ENCODE peak calls at places on chromosomes 13 and 19, in four cellular contexts. J is body of pancreas; D is stimulated activated CD4-positive, alpha-beta T cell treated with anti-CD3 and anti-CD28 coated beads, Interleukin-15, amount 100 ng/mL, for 24 hours; A is T follicular helper cell. R is an unnamed sample.

GRCh38 chr13:94028234-94029145 is 451.0 kb downstream of the DCT start:
- DNase-seq in A (no peak), D (no peak), J (no peak), R (no peak)

GRCh38 chr19:2084993-2085720 is 11.0 kb downstream of the MOB3A start:
- DNase-seq in A (peak), J (peak), D (peak), R (peak)

GRCh38 chr19:42093505-42093904 is 17.5 kb downstream of the ZNF574 start:
- DNase-seq in J (no peak), D (no peak), A (no peak), R (no peak)

GRCh38 chr19:45577111-45577905 is 7.3 kb downstream of the OPA3 start:
- DNase-seq in J (peak), D (no peak), A (no peak), R (no peak)

GRCh38 chr13:98318263-98318878 is 141.3 kb upstream of the RNF113B start:
- DNase-seq in D (no peak), J (no peak), A (no peak), R (no peak)

GRCh38 chr13:103291693-103292572 is 225.7 kb upstream of the SLC10A2 start:
- DNase-seq in D (no peak), J (no peak), A (no peak), R (no peak)

GRCh38 chr13:29379281-29379680 is 216.2 kb downstream of the SLC7A1 start:
- DNase-seq in J (no peak), D (no peak), A (no peak), R (no peak)

GRCh38 chr19:40803857-40804782 is 5.1 kb downstream of the EGLN2 start:
- DNase-seq in D (peak), J (peak), A (peak), R (no peak)

GRCh38 chr13:46908511-46908910 is 11.7 kb upstream of the HTR2A start:
- DNase-seq in D (no peak), A (no peak), J (no peak), R (no peak)

GRCh38 chr19:29598036-29598435 is 8.0 kb upstream of the POP4 start:
- DNase-seq in J (no peak), A (no peak), D (no peak), R (no peak)

GRCh38 chr19:16587031-16588023 is 15.1 kb upstream of the SLC35E1 start:
- DNase-seq in D (peak), J (peak), A (peak), R (no peak)

GRCh38 chr13:39895254-39895653 is 239.8 kb downstream of the COG6 start:
- DNase-seq in D (no peak), J (no peak), A (no peak), R (no peak)

GRCh38 chr19:54435551-54436016 is 13.4 kb upstream of the LENG8 start:
- DNase-seq in D (no peak), A (no peak), J (no peak), R (no peak)

GRCh38 chr19:18091217-18091608 is 4.5 kb upstream of the IL12RB1 start:
- DNase-seq in A (peak), J (peak), D (peak), R (peak)

GRCh38 chr19:38387550-38388309 is at the start of gene GGN:
- DNase-seq in D (peak), J (peak), A (peak), R (peak)

GRCh38 chr13:92769064-92769463 is 457.5 kb upstream of the GPC6 start:
- DNase-seq in J (no peak), A (no peak), D (no peak), R (no peak)

GRCh38 chr13:23966221-23966690 is 69.0 kb upstream of the C1QTNF9B start:
- DNase-seq in A (no peak), J (no peak), D (no peak), R (no peak)

GRCh38 chr19:55640577-55641375 is at the start of gene ZNF580:
- DNase-seq in D (peak), J (peak), A (no peak), R (no peak)

GRCh38 chr13:87671824-87672603 is 843 bp downstream of the SLITRK5 start:
- DNase-seq in J (no peak), D (no peak), A (no peak), R (no peak)

GRCh38 chr19:2770055-2771013 is 12.7 kb downstream of the SGTA start:
- DNase-seq in J (no peak), A (no peak), D (no peak), R (no peak)

GRCh38 chr13:94249512-94249911 is 230.0 kb downstream of the DCT start:
- DNase-seq in J (no peak), A (no peak), D (no peak), R (no peak)

GRCh38 chr19:10815969-10816635 is 19.9 kb downstream of the TMED1 start:
- DNase-seq in J (no peak), A (no peak), D (no peak), R (no peak)

GRCh38 chr19:51001495-51001894 is at the start of gene KLK8:
- DNase-seq in A (no peak), D (no peak), J (no peak), R (no peak)

GRCh38 chr13:111177081-111177711 is 62.1 kb downstream of the ARHGEF7 start:
- DNase-seq in D (peak), A (peak), J (peak), R (no peak)

GRCh38 chr13:51041126-51041525 is 69.9 kb downstream of the C13orf42 start:
- DNase-seq in A (no peak), J (no peak), D (no peak), R (no peak)

GRCh38 chr13:91817250-91817649 is 418.8 kb downstream of the GPC5 start:
- DNase-seq in D (no peak), J (no peak), A (no peak), R (no peak)

GRCh38 chr19:45467456-45468158 is at the start of gene FOSB:
- DNase-seq in A (peak), J (peak), D (peak), R (peak)

GRCh38 chr19:56253737-56254136 is 18.8 kb upstream of the EDDM13 start:
- DNase-seq in J (no peak), A (no peak), D (no peak), R (peak)

GRCh38 chr19:43940719-43941118 is 5.6 kb upstream of the ZNF45 start:
- DNase-seq in A (no peak), J (no peak), D (no peak), R (no peak)

GRCh38 chr19:33293255-33294057 is 8.9 kb downstream of the CEBPA start:
- DNase-seq in J (peak), D (no peak), A (no peak), R (no peak)

GRCh38 chr13:30569901-30570576 is 47.7 kb upstream of the USPL1 start:
- DNase-seq in A (no peak), D (peak), J (peak), R (no peak)

GRCh38 chr13:110450016-110450900 is 111.3 kb downstream of the RAB20 start:
- DNase-seq in J (no peak), D (no peak), A (no peak), R (no peak)

GRCh38 chr13:98482476-98483444 is 94.1 kb downstream of the STK24 start:
- DNase-seq in D (no peak), J (peak), A (no peak), R (no peak)

GRCh38 chr13:75541961-75542360 is 4.3 kb upstream of the COMMD6 start:
- DNase-seq in J (no peak), A (no peak), D (no peak), R (no peak)

GRCh38 chr13:75703768-75704167 is 67.6 kb downstream of the LMO7 start:
- DNase-seq in J (no peak), D (no peak), A (no peak), R (no peak)

GRCh38 chr19:1468274-1469199 is 10.5 kb downstream of the C19orf25 start:
- DNase-seq in D (peak), A (no peak), J (peak), R (no peak)

GRCh38 chr13:82115391-82115790 is 1766.9 kb downstream of the SLITRK1 start:
- DNase-seq in J (no peak), A (no peak), D (no peak), R (no peak)

R was measured in T-helper 2 cell.